ENCODE peak calls at places on chromosomes 1 and 21, in five cellular contexts. One of them, this sample, is unnamed.

GRCh38 chr21:42815217-42815616 is 64.1 kb downstream of the WDR4 start:
- DNase-seq in left cardiac atrium: no peak
- DNase-seq in mammary epithelial cell: no peak
- DNase-seq in fibroblast of lung: no peak
- DNase-seq in substantia nigra: no peak
- DNase-seq in this sample: no peak

GRCh38 chr1:86965012-86965826 is 50.8 kb downstream of the HS2ST1 start:
- DNase-seq in mammary epithelial cell: peak; percentile 11
- DNase-seq in substantia nigra: no peak
- DNase-seq in left cardiac atrium: no peak
- DNase-seq in fibroblast of lung: peak; percentile 20
- DNase-seq in this sample: peak; percentile 59

GRCh38 chr1:204493882-204494280 is 724 bp downstream of the PIK3C2B start:
- DNase-seq in fibroblast of lung: peak; percentile 56
- DNase-seq in mammary epithelial cell: no peak
- DNase-seq in substantia nigra: no peak
- DNase-seq in left cardiac atrium: peak; percentile 69
- DNase-seq in this sample: peak; percentile 70

GRCh38 chr1:185894806-185895205 is 160.6 kb downstream of the HMCN1 start:
- DNase-seq in mammary epithelial cell: no peak
- DNase-seq in fibroblast of lung: peak; percentile 59
- DNase-seq in substantia nigra: no peak
- DNase-seq in left cardiac atrium: no peak
- DNase-seq in this sample: no peak

GRCh38 chr1:226400519-226401406 is 7.1 kb downstream of the PARP1 start:
- DNase-seq in mammary epithelial cell: no peak
- DNase-seq in substantia nigra: no peak
- DNase-seq in left cardiac atrium: no peak
- DNase-seq in fibroblast of lung: no peak
- DNase-seq in this sample: no peak

GRCh38 chr1:36366091-36366661 is 19.5 kb downstream of the STK40 start:
- DNase-seq in substantia nigra: no peak
- DNase-seq in fibroblast of lung: peak; percentile 62
- DNase-seq in left cardiac atrium: no peak
- DNase-seq in mammary epithelial cell: no peak
- DNase-seq in this sample: no peak

GRCh38 chr1:9211291-9211811 is 23.2 kb upstream of the H6PD start:
- DNase-seq in substantia nigra: no peak
- DNase-seq in mammary epithelial cell: no peak
- DNase-seq in fibroblast of lung: peak; percentile 92
- DNase-seq in left cardiac atrium: no peak
- DNase-seq in this sample: no peak

GRCh38 chr1:92500552-92500951 is 13.8 kb upstream of the GFI1 start:
- DNase-seq in substantia nigra: no peak
- DNase-seq in fibroblast of lung: no peak
- DNase-seq in mammary epithelial cell: no peak
- DNase-seq in left cardiac atrium: no peak
- DNase-seq in this sample: no peak

GRCh38 chr1:93753766-93754763 is 72.4 kb upstream of the BCAR3 start:
- DNase-seq in left cardiac atrium: peak; percentile 49
- DNase-seq in mammary epithelial cell: peak; percentile 77
- DNase-seq in substantia nigra: no peak
- DNase-seq in fibroblast of lung: peak; percentile 97
- DNase-seq in this sample: peak; percentile 58

GRCh38 chr1:183097438-183098051 is 74.3 kb downstream of the LAMC1 start:
- DNase-seq in left cardiac atrium: no peak
- DNase-seq in fibroblast of lung: peak; percentile 76
- DNase-seq in substantia nigra: no peak
- DNase-seq in mammary epithelial cell: peak; percentile 59
- DNase-seq in this sample: no peak

GRCh38 chr1:86169625-86170024 is 13.1 kb upstream of the COL24A1 start:
- DNase-seq in left cardiac atrium: no peak
- DNase-seq in fibroblast of lung: no peak
- DNase-seq in substantia nigra: no peak
- DNase-seq in mammary epithelial cell: no peak
- DNase-seq in this sample: no peak

GRCh38 chr21:34122047-34122446 is 48.7 kb downstream of the MRPS6 start:
- DNase-seq in substantia nigra: no peak
- DNase-seq in left cardiac atrium: no peak
- DNase-seq in mammary epithelial cell: no peak
- DNase-seq in fibroblast of lung: no peak
- DNase-seq in this sample: no peak

GRCh38 chr1:15261155-15262002 is 14.4 kb downstream of the FHAD1 start:
- DNase-seq in fibroblast of lung: no peak
- DNase-seq in left cardiac atrium: peak; percentile 58
- DNase-seq in mammary epithelial cell: no peak
- DNase-seq in substantia nigra: no peak
- DNase-seq in this sample: peak; percentile 82

GRCh38 chr1:55045430-55045829 is 6.1 kb downstream of the PCSK9 start:
- DNase-seq in substantia nigra: no peak
- DNase-seq in fibroblast of lung: no peak
- DNase-seq in mammary epithelial cell: no peak
- DNase-seq in left cardiac atrium: no peak
- DNase-seq in this sample: no peak

GRCh38 chr1:52562766-52563165 is 9.9 kb upstream of the TUT4 start:
- DNase-seq in fibroblast of lung: no peak
- DNase-seq in mammary epithelial cell: no peak
- DNase-seq in left cardiac atrium: no peak
- DNase-seq in substantia nigra: no peak
- DNase-seq in this sample: no peak

GRCh38 chr1:19658186-19658585 is 6.5 kb upstream of the HTR6 start:
- DNase-seq in substantia nigra: no peak
- DNase-seq in fibroblast of lung: no peak
- DNase-seq in left cardiac atrium: no peak
- DNase-seq in mammary epithelial cell: no peak
- DNase-seq in this sample: no peak

GRCh38 chr1:7688659-7689058 is 82.4 kb upstream of the VAMP3 start:
- DNase-seq in substantia nigra: no peak
- DNase-seq in left cardiac atrium: no peak
- DNase-seq in fibroblast of lung: no peak
- DNase-seq in mammary epithelial cell: no peak
- DNase-seq in this sample: no peak

GRCh38 chr1:239805888-239806772 is 285.6 kb upstream of the FMN2 start:
- DNase-seq in left cardiac atrium: no peak
- DNase-seq in substantia nigra: no peak
- DNase-seq in fibroblast of lung: peak; percentile 4
- DNase-seq in mammary epithelial cell: no peak
- DNase-seq in this sample: no peak

GRCh38 chr1:9907441-9907840 is 2.6 kb downstream of the CTNNBIP1 start:
- DNase-seq in fibroblast of lung: no peak
- DNase-seq in substantia nigra: no peak
- DNase-seq in mammary epithelial cell: peak; percentile 73
- DNase-seq in left cardiac atrium: no peak
- DNase-seq in this sample: no peak

GRCh38 chr21:41868062-41868710 is 11.0 kb downstream of the PRDM15 start:
- DNase-seq in mammary epithelial cell: no peak
- DNase-seq in fibroblast of lung: no peak
- DNase-seq in substantia nigra: no peak
- DNase-seq in left cardiac atrium: no peak
- DNase-seq in this sample: no peak

GRCh38 chr1:90614872-90615271 is 102.2 kb downstream of the BARHL2 start:
- DNase-seq in substantia nigra: no peak
- DNase-seq in fibroblast of lung: no peak
- DNase-seq in left cardiac atrium: no peak
- DNase-seq in mammary epithelial cell: no peak
- DNase-seq in this sample: no peak

GRCh38 chr1:244633140-244633539 is 19.8 kb upstream of the DESI2 start:
- DNase-seq in mammary epithelial cell: no peak
- DNase-seq in left cardiac atrium: no peak
- DNase-seq in fibroblast of lung: no peak
- DNase-seq in substantia nigra: no peak
- DNase-seq in this sample: no peak

GRCh38 chr1:8011923-8012858 is 13.9 kb downstream of the ERRFI1 start:
- DNase-seq in mammary epithelial cell: no peak
- DNase-seq in left cardiac atrium: no peak
- DNase-seq in fibroblast of lung: peak; percentile 17
- DNase-seq in substantia nigra: no peak
- DNase-seq in this sample: no peak

GRCh38 chr1:81179239-81179638 is 621.5 kb upstream of the ADGRL2 start:
- DNase-seq in mammary epithelial cell: peak; percentile 92
- DNase-seq in substantia nigra: no peak
- DNase-seq in left cardiac atrium: no peak
- DNase-seq in fibroblast of lung: peak; percentile 85
- DNase-seq in this sample: peak; percentile 59

GRCh38 chr21:15422761-15423160 is 307.0 kb upstream of the USP25 start:
- DNase-seq in mammary epithelial cell: peak; percentile 99
- DNase-seq in substantia nigra: no peak
- DNase-seq in fibroblast of lung: peak; percentile 98
- DNase-seq in left cardiac atrium: no peak
- DNase-seq in this sample: no peak

GRCh38 chr1:31699341-31699891 is 4.4 kb downstream of the COL16A1 start:
- DNase-seq in left cardiac atrium: no peak
- DNase-seq in mammary epithelial cell: no peak
- DNase-seq in fibroblast of lung: no peak
- DNase-seq in substantia nigra: no peak
- DNase-seq in this sample: no peak

GRCh38 chr1:7948950-7949349 is 8.3 kb upstream of the TNFRSF9 start:
- DNase-seq in mammary epithelial cell: peak; percentile 85
- DNase-seq in substantia nigra: no peak
- DNase-seq in fibroblast of lung: peak; percentile 96
- DNase-seq in left cardiac atrium: no peak
- DNase-seq in this sample: no peak

GRCh38 chr1:162661336-162661735 is 29.1 kb downstream of the DDR2 start:
- DNase-seq in substantia nigra: no peak
- DNase-seq in fibroblast of lung: no peak
- DNase-seq in mammary epithelial cell: no peak
- DNase-seq in left cardiac atrium: no peak
- DNase-seq in this sample: no peak

GRCh38 chr1:154719586-154720327 is 111.8 kb upstream of the ADAR start:
- DNase-seq in substantia nigra: no peak
- DNase-seq in mammary epithelial cell: no peak
- DNase-seq in left cardiac atrium: no peak
- DNase-seq in fibroblast of lung: no peak
- DNase-seq in this sample: no peak

GRCh38 chr1:25793585-25794170 is 6.3 kb upstream of the SELENON start:
- DNase-seq in mammary epithelial cell: no peak
- DNase-seq in substantia nigra: no peak
- DNase-seq in fibroblast of lung: no peak
- DNase-seq in left cardiac atrium: no peak
- DNase-seq in this sample: no peak

GRCh38 chr1:36773827-36774541 is 260.3 kb downstream of the GRIK3 start:
- DNase-seq in left cardiac atrium: no peak
- DNase-seq in mammary epithelial cell: no peak
- DNase-seq in substantia nigra: no peak
- DNase-seq in fibroblast of lung: no peak
- DNase-seq in this sample: no peak

GRCh38 chr21:17611414-17612022 is 1.2 kb downstream of the BTG3 start:
- DNase-seq in substantia nigra: no peak
- DNase-seq in fibroblast of lung: peak; percentile 94
- DNase-seq in left cardiac atrium: peak; percentile 87
- DNase-seq in mammary epithelial cell: peak; percentile 89
- DNase-seq in this sample: peak; percentile 87

This sample was measured in adrenal gland.